ENCODE peak calls at places on chromosomes 13 and 19, in ten cellular contexts. L, Z, I, J, H, Y, C, D, X and M are unnamed samples.

GRCh38 chr19:3720533-3720917 is 12.3 kb downstream of the TJP3 start:
- DNase-seq in J (no peak), H (no peak), I (peak), Y (no peak), D (no peak), Z (no peak), X (no peak), C (no peak), L (no peak), M (peak)

GRCh38 chr19:1629256-1629808 is 23.1 kb downstream of the TCF3 start:
- DNase-seq in Z (no peak), H (no peak), Y (no peak), J (no peak), X (no peak), L (no peak), C (no peak), I (no peak), D (no peak), M (no peak)

GRCh38 chr19:44356383-44357111 is at the start of gene ZNF112:
- DNase-seq in Z (peak), I (peak), H (peak), Y (peak), X (peak), J (peak), C (peak), D (no peak), L (peak), M (peak)

GRCh38 chr13:21014666-21015170 is 46.7 kb downstream of the LATS2 start:
- DNase-seq in H (no peak), X (peak), J (peak), Y (no peak), L (peak), D (no peak), C (peak), Z (no peak), I (no peak), M (no peak)

GRCh38 chr13:30832845-30833332 is 73.2 kb upstream of the MEDAG start:
- DNase-seq in D (no peak), J (no peak), Z (peak), L (peak), C (no peak), I (peak), Y (peak), X (no peak), H (no peak), M (peak)

GRCh38 chr13:110557610-110558305 is 3.8 kb downstream of the RAB20 start:
- DNase-seq in C (no peak), X (no peak), Z (no peak), H (no peak), J (no peak), I (no peak), D (no peak), L (no peak), Y (no peak), M (no peak)

GRCh38 chr19:36081385-36081784 is 26.7 kb downstream of the WDR62 start:
- DNase-seq in D (no peak), X (no peak), C (peak), H (no peak), I (no peak), J (no peak), Z (no peak), L (no peak), Y (peak), M (no peak)

GRCh38 chr13:73903561-73903960 is 230.6 kb downstream of the KLF12 start:
- DNase-seq in J (no peak), C (no peak), I (no peak), D (no peak), L (no peak), Z (peak), H (no peak), Y (no peak), X (no peak), M (no peak)

GRCh38 chr13:110396913-110397379 is 89.9 kb downstream of the COL4A2 start:
- DNase-seq in D (no peak), J (peak), L (peak), Y (peak), X (peak), H (peak), I (no peak), Z (no peak), C (peak), M (peak)

GRCh38 chr19:20259615-20260014 is 92.6 kb downstream of the ZNF486 start:
- DNase-seq in Z (peak), Y (no peak), H (no peak), D (no peak), C (no peak), X (no peak), I (no peak), J (no peak), L (no peak), M (no peak)

GRCh38 chr19:2653717-2654584 is 48.5 kb downstream of the GNG7 start:
- DNase-seq in I (no peak), D (no peak), Z (peak), H (no peak), L (no peak), Y (no peak), C (no peak), X (no peak), J (no peak), M (no peak)

GRCh38 chr13:44591316-44591715 is 15.2 kb upstream of the TSC22D1 start:
- DNase-seq in H (no peak), C (no peak), X (no peak), D (no peak), J (no peak), Y (no peak), Z (peak), I (peak), L (no peak), M (no peak)

GRCh38 chr13:37775871-37776270 is 93.7 kb downstream of the TRPC4 start:
- DNase-seq in I (no peak), L (no peak), D (no peak), Y (no peak), Z (no peak), J (peak), X (no peak), C (peak), H (no peak), M (no peak)

GRCh38 chr13:24742294-24742693 is 21.7 kb upstream of the RNF17 start:
- DNase-seq in C (no peak), L (no peak), I (no peak), J (no peak), X (no peak), Z (peak), D (no peak), Y (no peak), H (no peak), M (no peak)

GRCh38 chr13:57624565-57625435 is 6.7 kb upstream of the PCDH17 start:
- DNase-seq in J (peak), X (no peak), I (peak), L (no peak), D (no peak), H (no peak), C (peak), Y (no peak), Z (peak), M (peak)

GRCh38 chr19:4059931-4060620 is 6.6 kb downstream of the ZBTB7A start:
- DNase-seq in J (no peak), Z (no peak), H (no peak), X (no peak), I (peak), C (peak), Y (no peak), L (peak), D (no peak), M (peak)

GRCh38 chr19:57664269-57665127 is 4.2 kb upstream of the ZSCAN4 start:
- DNase-seq in I (peak), Y (no peak), J (peak), Z (peak), X (peak), C (peak), H (peak), L (peak), D (no peak), M (peak)

GRCh38 chr19:43562698-43563241 is 12.6 kb downstream of the XRCC1 start:
- DNase-seq in Z (no peak), J (peak), H (peak), I (no peak), C (peak), X (peak), D (no peak), Y (peak), L (peak), M (no peak)

GRCh38 chr19:17755977-17756670 is 4.8 kb downstream of the FCHO1 start:
- DNase-seq in I (peak), H (no peak), Z (peak), L (no peak), C (no peak), D (peak), X (no peak), J (no peak), Y (no peak), M (peak)

GRCh38 chr19:17752865-17753639 is 1.8 kb downstream of the FCHO1 start:
- DNase-seq in J (no peak), C (no peak), D (no peak), Z (no peak), I (no peak), H (no peak), Y (no peak), L (no peak), X (no peak), M (no peak)

GRCh38 chr19:17755533-17755885 is 4.2 kb downstream of the FCHO1 start:
- DNase-seq in D (no peak), J (no peak), Y (no peak), X (no peak), L (no peak), H (no peak), Z (no peak), I (no peak), C (no peak), M (no peak)

GRCh38 chr19:17753976-17754375 is 2.7 kb downstream of the FCHO1 start:
- DNase-seq in I (no peak), Z (no peak), L (no peak), Y (no peak), C (no peak), D (no peak), J (no peak), X (no peak), H (no peak), M (no peak)

DNA sequence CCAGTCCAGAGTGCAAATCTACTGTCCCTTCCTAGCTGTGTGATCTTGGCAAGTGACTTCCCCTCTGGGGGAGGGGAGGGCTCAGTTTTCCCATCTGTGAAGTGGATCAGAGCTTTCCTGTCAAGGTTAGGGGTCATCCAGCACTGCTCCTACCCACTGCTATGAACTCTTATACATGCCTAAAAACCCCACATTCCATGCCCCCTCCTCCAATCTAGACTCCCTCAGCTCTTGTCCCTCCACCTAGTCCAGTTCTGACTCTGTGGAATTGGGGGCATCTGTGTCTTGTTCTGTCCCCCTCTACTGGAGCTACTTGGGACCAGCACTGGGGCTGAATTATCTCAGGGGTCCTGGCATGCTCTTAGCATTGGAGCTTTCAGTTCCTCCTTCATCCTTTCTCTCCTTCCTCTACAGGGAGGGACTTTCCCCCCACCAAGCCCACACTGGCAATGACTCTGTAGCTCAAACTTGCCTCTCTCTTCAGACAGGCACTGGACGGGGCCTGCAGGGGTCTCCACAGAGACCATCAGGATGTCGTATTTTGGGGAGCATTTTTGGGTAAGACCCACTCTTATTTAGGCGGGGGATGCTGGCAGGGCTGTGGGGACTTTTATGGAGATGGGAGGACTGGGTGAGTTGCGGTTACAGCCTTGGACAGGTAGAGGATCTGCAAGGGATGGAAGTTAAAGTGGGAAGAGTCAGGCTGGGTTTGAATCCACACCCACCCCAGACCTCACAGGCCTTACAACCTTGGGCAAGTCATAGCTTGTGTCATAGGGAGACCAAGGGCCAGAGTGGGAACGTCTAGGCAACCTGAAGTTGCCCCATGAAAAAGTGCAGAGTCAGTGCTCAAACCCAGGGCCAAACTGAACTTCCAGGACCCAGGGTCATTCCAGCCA is 3.6 kb downstream of the FCHO1 start:
- DNase-seq in I (no peak), C (no peak), J (no peak), Y (no peak), X (no peak), D (no peak), Z (no peak), L (no peak), H (no peak), M (no peak)
- TF ChIP-seq CTCF in I (no peak), C (no peak), J (no peak), Y (no peak), X (no peak), D (no peak), Z (no peak), L (no peak), H (no peak), M (no peak)

GRCh38 chr19:322616-323015 is 22.0 kb downstream of the MIER2 start:
- DNase-seq in I (no peak), J (no peak), X (no peak), Y (no peak), Z (no peak), H (no peak), D (no peak), C (no peak), L (no peak), M (no peak)
- TF ChIP-seq CTCF in I (no peak), J (no peak), X (no peak), Y (no peak), Z (no peak), H (no peak), D (no peak), C (no peak), L (no peak), M (no peak)

DNA sequence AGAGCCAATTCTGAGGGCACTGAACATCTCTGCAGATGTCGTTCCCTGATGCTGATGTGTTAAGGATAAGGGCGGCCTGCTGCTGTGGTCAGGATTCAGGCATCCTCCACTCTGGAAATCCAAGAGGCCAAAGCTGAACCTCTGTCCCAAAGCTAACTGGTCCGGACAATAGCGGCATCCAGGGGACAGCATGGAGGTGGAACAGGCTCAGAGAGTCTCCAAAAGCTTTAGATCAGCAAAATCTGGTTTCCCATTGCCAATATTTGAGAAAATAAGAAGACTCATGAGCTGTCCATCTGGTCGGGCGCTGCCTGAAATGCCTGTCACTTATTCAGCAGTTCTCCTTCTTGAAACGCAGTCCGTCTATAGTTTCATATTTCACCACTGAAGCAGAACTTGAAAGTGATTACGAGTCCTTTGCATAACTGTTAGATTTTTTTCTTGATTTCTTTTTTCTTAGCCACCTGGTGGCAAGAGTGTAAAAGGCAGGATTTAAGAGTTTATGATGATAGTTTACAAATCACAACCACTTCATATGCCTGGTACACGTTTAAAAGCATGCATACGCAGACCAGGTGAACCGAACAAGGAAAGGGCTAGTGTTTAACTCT is 45.9 kb downstream of the GGACT start:
- DNase-seq in Y (no peak), X (peak), L (no peak), C (peak), I (peak), J (peak), Z (no peak), D (no peak), H (peak), M (no peak)
- TF ChIP-seq CTCF in Y (peak), X (peak), L (peak), C (peak), I (peak), J (peak), Z (peak), D (peak), H (no peak), M (no peak)

GRCh38 chr19:11597202-11598102 is at the start of gene ZNF627:
- DNase-seq in H (peak), X (peak), C (peak), I (peak), Y (peak), D (peak), Z (peak), J (peak), L (peak), M (peak)
- TF ChIP-seq CTCF in H (no peak), X (peak), C (peak), I (peak), Y (peak), D (no peak), Z (peak), J (peak), L (peak), M (no peak)

DNA sequence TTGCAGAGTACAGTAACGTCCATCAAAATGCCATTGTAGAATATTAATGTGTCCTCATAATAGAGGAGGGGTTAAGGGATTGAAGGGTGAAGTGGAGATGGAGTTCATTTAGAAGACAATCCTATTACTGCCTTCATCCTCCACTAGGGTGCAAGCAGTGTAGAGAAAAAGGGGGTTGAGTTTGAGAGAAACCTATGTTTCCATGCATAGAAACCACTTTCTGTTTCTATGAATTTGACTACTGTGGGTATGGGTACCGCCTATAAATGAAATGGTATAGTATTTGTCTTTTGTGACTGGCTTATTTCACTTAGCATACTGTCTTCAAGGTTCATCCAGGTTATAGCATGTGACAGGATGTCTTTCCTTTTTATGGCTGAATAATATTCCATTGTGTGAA is 156.0 kb downstream of the GGACT start:
- DNase-seq in J (no peak), Z (no peak), X (no peak), H (no peak), C (no peak), L (no peak), Y (no peak), D (no peak), I (no peak), M (no peak)
- TF ChIP-seq CTCF in J (no peak), Z (peak), X (no peak), H (no peak), C (no peak), L (no peak), Y (no peak), D (no peak), I (no peak), M (no peak)

DNA sequence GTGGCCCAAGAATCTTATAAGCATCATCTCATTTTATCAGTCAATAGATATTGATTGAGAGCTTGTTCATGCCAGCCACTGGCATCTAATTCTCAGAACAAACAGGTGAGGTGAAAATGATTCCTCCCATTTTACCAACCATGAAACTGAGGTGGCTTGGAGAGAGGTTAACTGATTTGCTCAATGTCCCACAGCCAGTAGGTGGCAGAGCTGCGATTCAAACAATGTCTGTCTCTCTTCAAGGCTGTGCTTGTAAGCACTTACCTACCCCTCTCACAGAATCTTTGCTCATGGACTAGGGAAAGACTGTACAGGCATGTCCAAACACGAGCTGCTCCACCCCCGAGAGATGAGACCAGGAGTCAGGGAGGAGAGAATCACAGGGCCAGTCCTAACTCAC is 21.5 kb upstream of the GSX1 start:
- DNase-seq in Y (no peak), H (no peak), Z (peak), X (no peak), L (no peak), I (peak), C (peak), J (peak), D (no peak), M (peak)
- TF ChIP-seq CTCF in Y (no peak), H (no peak), Z (peak), X (peak), L (no peak), I (peak), C (peak), J (peak), D (peak), M (peak)

DNA sequence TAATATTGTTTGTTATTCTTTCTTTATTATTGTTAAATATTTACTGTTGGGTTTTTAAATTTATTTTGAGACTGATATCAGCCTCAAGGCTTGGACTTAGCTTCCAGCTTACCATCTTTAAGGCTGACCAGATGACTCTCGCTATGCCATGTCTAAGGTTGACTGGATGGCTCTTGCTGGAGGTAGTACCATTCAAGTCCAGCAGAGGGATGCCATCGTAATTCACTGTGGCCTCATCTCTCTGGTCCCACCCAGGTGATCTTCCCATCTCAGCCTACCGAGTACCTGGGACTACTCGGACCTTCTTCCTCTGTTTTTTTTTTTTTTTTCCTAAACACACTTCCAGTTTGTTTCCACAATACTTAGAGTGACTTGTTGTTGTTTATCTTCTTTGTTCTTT is 41.7 kb upstream of the ZNF91 start:
- DNase-seq in Y (no peak), C (no peak), X (no peak), L (no peak), H (no peak), D (no peak), I (peak), Z (peak), J (no peak), M (no peak)
- TF ChIP-seq CTCF in Y (no peak), C (peak), X (no peak), L (no peak), H (no peak), D (no peak), I (no peak), Z (peak), J (no peak), M (peak)

GRCh38 chr13:112931028-112931934 is 37.7 kb upstream of the MCF2L start:
- DNase-seq in D (no peak), Y (peak), Z (peak), I (peak), C (peak), L (no peak), J (no peak), H (no peak), X (peak), M (peak)
- TF ChIP-seq CTCF in D (peak), Y (peak), Z (peak), I (peak), C (peak), L (no peak), J (peak), H (no peak), X (peak), M (no peak)

DNA sequence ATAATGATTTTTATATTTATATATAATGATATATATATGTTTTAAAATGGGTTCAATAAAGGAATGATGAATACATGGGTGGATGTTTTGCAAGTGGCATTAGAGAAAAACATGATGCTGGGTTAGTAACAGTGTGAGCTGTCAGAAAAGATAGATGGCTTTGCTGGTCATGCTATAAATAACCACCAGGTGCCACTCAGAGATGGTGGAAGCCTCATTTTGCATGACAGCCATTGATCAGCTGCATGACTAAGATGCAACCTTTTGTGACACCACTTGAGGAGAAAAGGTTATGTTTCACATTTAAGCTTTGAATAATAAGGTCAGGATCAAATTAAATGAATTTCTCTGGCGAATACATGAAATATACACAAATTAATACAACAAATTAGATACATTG is 737.7 kb downstream of the PCDH9 start:
- DNase-seq in L (no peak), C (no peak), H (no peak), I (peak), D (no peak), Z (peak), J (no peak), Y (no peak), X (no peak), M (no peak)
- TF ChIP-seq CTCF in L (no peak), C (no peak), H (no peak), I (no peak), D (peak), Z (peak), J (peak), Y (no peak), X (no peak), M (no peak)

GRCh38 chr13:89361909-89362308 is 1690.7 kb downstream of the SLITRK5 start:
- DNase-seq in H (no peak), J (no peak), X (no peak), I (no peak), L (no peak), Z (no peak), C (no peak), Y (no peak), D (no peak), M (no peak)
- TF ChIP-seq CTCF in H (no peak), J (no peak), X (no peak), I (no peak), L (no peak), Z (peak), C (peak), Y (no peak), D (no peak), M (no peak)